ENCODE peak calls at places on chromosome 17, in eight cellular contexts. S is breast epithelium, N is ovary, E is prostate gland, U is gastrocnemius medialis, I is IMR-90, M is suprapubic skin, O is sigmoid colon. A is an unnamed sample. For H3K4me1, the result is how much of the 10 kb centered on the place peaks cover.

GRCh38 chr17:42185497-42185860 is 227 bp upstream of the HCRT start:
- DNase-seq in S (no peak), N (no peak), E (no peak), U (no peak), I (no peak), M (no peak), O (no peak), A (no peak)

GRCh38 chr17:36721560-36722120 is 120.3 kb downstream of the MRM1 start:
- DNase-seq in S (no peak), N (no peak), E (no peak), U (no peak), I (peak), M (no peak), O (no peak), A (no peak)

GRCh38 chr17:38617074-38617860 is 11.5 kb upstream of the SRCIN1 start:
- DNase-seq in S (no peak), N (no peak), E (no peak), U (no peak), I (no peak), M (no peak), O (peak), A (no peak)

GRCh38 chr17:51044964-51045363 is 75.7 kb downstream of the SPAG9 start:
- DNase-seq in S (no peak), N (no peak), E (no peak), U (no peak), I (no peak), M (no peak), O (no peak), A (no peak)

GRCh38 chr17:12410721-12411120 is 255.0 kb upstream of the MYOCD start:
- DNase-seq in S (no peak), N (no peak), E (no peak), U (no peak), I (no peak), M (no peak), O (no peak), A (no peak)

GRCh38 chr17:51035436-51035835 is 85.2 kb downstream of the SPAG9 start:
- DNase-seq in S (no peak), N (no peak), E (no peak), U (no peak), I (peak), M (no peak), O (no peak), A (no peak)

GRCh38 chr17:59223813-59224212 is 3.5 kb downstream of the GDPD1 start:
- DNase-seq in S (no peak), N (no peak), E (no peak), U (no peak), I (no peak), M (no peak), O (no peak), A (no peak)

GRCh38 chr17:282000-282911 is 70.4 kb downstream of the RPH3AL start:
- DNase-seq in S (peak), N (peak), E (no peak), U (no peak), I (no peak), M (peak), O (peak), A (peak)

GRCh38 chr17:44159519-44160210 is 10.8 kb upstream of the ASB16 start:
- DNase-seq in S (no peak), N (no peak), E (no peak), U (no peak), I (peak), M (no peak), O (no peak), A (no peak)

GRCh38 chr17:39738568-39738901 is 797 bp downstream of the GRB7 start:
- DNase-seq in S (peak), N (no peak), E (peak), U (no peak), I (no peak), M (no peak), O (no peak), A (no peak)

GRCh38 chr17:40472733-40473452 is 28.5 kb downstream of the TNS4 start:
- DNase-seq in S (no peak), N (peak), E (no peak), U (no peak), I (peak), M (no peak), O (no peak), A (no peak)

GRCh38 chr17:52986056-52986662 is 827.6 kb upstream of the CA10 start:
- DNase-seq in S (no peak), N (no peak), E (no peak), U (no peak), I (no peak), M (no peak), O (no peak), A (no peak)

GRCh38 chr17:8698142-8699050 is 46.2 kb downstream of the CCDC42 start:
- DNase-seq in S (peak), N (peak), E (peak), U (no peak), I (peak), M (no peak), O (peak), A (peak)

GRCh38 chr17:37092041-37092440 is 143.3 kb downstream of the AATF start:
- DNase-seq in S (no peak), N (no peak), E (no peak), U (no peak), I (no peak), M (no peak), O (no peak), A (no peak)

GRCh38 chr17:14209215-14209614 is 27.4 kb downstream of the CDRT15 start:
- DNase-seq in S (no peak), N (no peak), E (no peak), U (peak), I (peak), M (no peak), O (no peak), A (no peak)

GRCh38 chr17:44769647-44770084 is 10.9 kb downstream of the ADAM11 start:
- DNase-seq in S (no peak), N (no peak), E (no peak), U (no peak), I (no peak), M (no peak), O (no peak), A (no peak)

GRCh38 chr17:29289852-29290251 is 4.1 kb downstream of the NUFIP2 start:
- DNase-seq in S (no peak), N (no peak), E (no peak), U (no peak), I (no peak), M (no peak), O (no peak), A (no peak)
- H3K4me1 ChIP-seq in S (under half), N (under half), E (under half), U (under half), I (under half), M (half or more), O (under half), A (under half)

GRCh38 chr17:61464121-61464905 is 12.1 kb downstream of the TBX4 start:
- DNase-seq in S (no peak), N (no peak), E (no peak), U (no peak), I (no peak), M (peak), O (peak), A (no peak)

GRCh38 chr17:61461967-61462733 is 9.9 kb downstream of the TBX4 start:
- DNase-seq in S (no peak), N (no peak), E (no peak), U (no peak), I (no peak), M (peak), O (peak), A (no peak)

GRCh38 chr17:61461586-61461966 is 9.4 kb downstream of the TBX4 start:
- DNase-seq in S (no peak), N (no peak), E (no peak), U (no peak), I (no peak), M (peak), O (peak), A (no peak)

GRCh38 chr17:61462734-61463067 is 10.5 kb downstream of the TBX4 start:
- DNase-seq in S (no peak), N (no peak), E (no peak), U (no peak), I (no peak), M (no peak), O (peak), A (no peak)

DNA sequence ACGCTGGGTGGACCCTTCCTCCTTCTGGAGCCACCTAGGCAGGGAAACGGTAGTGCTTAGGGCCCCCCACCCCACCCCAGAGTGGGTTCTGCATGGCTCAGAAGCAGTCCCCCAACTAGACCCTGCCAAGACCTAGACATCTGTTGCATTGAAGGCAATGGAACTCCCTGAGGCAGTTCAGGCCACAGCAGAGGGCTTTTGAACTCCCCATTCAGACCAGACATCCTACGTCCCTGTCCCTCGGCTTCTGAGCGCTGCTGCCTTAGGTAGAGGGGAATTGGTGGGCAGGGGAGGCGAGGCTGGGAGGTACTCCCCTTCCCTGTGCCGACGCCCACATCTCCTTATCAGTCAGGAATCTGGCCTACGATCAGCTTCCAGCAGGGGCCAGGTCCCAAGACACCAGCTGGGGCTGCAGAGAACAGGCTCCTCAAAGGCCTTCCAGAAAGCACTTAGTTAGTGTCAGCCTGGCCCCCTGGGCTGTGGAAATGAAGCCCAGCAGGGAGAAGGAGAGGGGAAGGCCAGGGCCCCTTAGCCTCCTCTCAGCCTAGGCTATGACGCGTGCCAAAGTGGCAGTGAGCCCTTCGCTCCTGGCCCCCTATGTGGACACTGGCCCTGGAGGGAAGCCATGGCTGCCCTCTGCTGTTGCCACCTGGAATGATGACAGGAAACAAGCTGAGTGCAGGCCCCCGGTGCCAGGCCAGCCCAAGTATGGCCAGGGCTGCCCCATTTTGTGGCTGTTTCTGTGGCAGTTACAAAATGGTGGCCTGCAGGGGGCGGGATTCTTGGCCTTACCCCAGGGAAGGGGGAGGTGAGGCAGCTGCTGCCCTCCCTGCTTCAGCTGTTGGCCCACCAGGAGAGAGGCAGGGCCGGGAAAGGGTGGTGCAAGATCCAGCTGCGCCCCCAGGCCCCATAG is 11.1 kb downstream of the TBX4 start:
- DNase-seq in S (no peak), N (no peak), E (no peak), U (no peak), I (no peak), M (peak), O (peak), A (no peak)
- H3K27ac ChIP-seq in S (no peak), N (no peak), E (no peak), U (no peak), I (no peak), M (no peak), O (no peak), A (no peak)

GRCh38 chr17:82205720-82206508 is 6.7 kb downstream of the CCDC57 start:
- DNase-seq in S (peak), N (peak), E (peak), U (peak), I (peak), M (peak), O (peak), A (peak)
- TF ChIP-seq POLR2A in S (no peak), N (peak), E (no peak), U (no peak), I (no peak), M (no peak), O (peak), A (no peak)

DNA sequence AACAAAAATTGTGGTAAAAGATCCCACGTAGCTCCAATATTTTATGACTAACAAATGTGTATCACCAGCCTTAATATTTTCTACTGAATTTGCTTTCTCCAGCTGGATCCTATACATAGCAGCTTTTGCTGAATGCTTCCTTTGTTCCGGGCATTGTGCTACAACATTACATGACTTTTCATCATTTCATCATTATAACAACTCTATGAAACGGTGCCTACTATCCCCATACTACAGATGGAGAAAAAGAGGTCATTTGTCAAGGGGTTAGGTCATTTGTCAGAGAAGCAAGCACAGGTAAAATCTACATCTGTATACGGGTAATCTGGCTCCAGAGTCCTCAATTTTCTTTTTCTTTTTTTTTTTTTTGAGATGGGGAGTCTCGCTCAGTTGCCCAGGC is 74.3 kb downstream of the KANSL1 start:
- DNase-seq in S (no peak), N (no peak), E (no peak), U (no peak), I (no peak), M (no peak), O (no peak), A (no peak)
- H3K4me1 ChIP-seq in S (under half), N (under half), E (under half), U (half or more), I (under half), M (half or more), O (under half), A (under half)

DNA sequence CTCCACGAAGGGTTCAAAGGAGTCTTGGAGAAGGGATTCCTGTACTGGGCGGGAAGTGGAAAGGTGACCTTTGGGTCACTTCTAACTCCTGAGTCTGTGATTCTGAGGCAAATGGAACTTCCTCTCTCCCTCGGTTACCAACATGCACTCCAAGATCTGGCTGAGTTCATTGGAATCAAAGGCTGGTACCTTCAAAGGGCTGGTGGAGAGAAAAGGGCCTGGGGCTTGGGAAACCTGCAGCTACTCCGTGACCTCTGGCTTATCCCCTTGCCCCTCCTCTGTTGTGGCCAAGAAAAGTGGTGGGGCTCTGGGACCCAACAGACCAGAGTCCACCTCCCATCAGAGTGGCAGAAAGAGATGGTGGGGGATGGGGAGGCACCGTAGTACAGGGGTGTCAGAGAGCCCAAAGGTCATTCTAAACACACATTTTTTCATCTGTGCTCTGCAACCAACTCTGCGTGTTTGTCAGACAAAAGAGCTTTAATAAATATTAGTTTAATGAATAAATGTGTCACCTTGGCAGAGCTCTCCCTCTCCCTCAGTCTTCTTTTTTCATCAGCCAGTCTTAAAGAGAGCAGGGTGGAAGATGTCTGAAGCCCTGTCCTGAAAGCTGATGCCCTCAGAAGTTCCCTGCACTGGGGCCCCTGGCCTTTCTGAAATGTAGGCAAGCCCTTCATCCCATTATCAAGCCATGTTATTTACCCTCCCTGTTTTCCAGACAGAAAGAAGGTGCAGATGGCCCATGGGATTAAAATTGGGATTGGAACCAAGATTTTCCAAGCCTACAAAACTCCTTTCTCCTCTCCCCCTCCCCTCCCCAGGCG is 227.4 kb downstream of the CCDC182 start:
- DNase-seq in S (no peak), N (no peak), E (no peak), U (no peak), I (no peak), M (no peak), O (no peak), A (no peak)
- H3K27ac ChIP-seq in S (no peak), N (no peak), E (no peak), U (peak), I (no peak), M (no peak), O (no peak), A (no peak)

GRCh38 chr17:17750881-17751280 is 69.6 kb downstream of the RAI1 start:
- DNase-seq in S (no peak), N (no peak), E (no peak), U (no peak), I (no peak), M (no peak), O (no peak), A (no peak)

GRCh38 chr17:17749921-17750320 is 68.7 kb downstream of the RAI1 start:
- DNase-seq in S (no peak), N (peak), E (no peak), U (no peak), I (peak), M (no peak), O (no peak), A (no peak)

GRCh38 chr17:17752822-17753448 is 71.7 kb downstream of the RAI1 start:
- DNase-seq in S (no peak), N (no peak), E (no peak), U (no peak), I (no peak), M (no peak), O (no peak), A (no peak)

GRCh38 chr17:17751489-17751995 is 70.3 kb downstream of the RAI1 start:
- DNase-seq in S (no peak), N (no peak), E (no peak), U (no peak), I (no peak), M (no peak), O (no peak), A (no peak)

GRCh38 chr17:17751996-17752821 is 71.0 kb downstream of the RAI1 start:
- DNase-seq in S (peak), N (peak), E (peak), U (peak), I (peak), M (peak), O (peak), A (peak)
- TF ChIP-seq POLR2A in S (peak), N (no peak), E (no peak), U (peak), I (no peak), M (no peak), O (no peak), A (no peak)

GRCh38 chr17:81118308-81119221 is 46.7 kb upstream of the PVALEF start:
- DNase-seq in S (no peak), N (no peak), E (no peak), U (no peak), I (no peak), M (no peak), O (no peak), A (no peak)
- H3K4me1 ChIP-seq in S (under half), N (under half), E (under half), U (under half), I (under half), M (under half), O (under half), A (under half)

GRCh38 chr17:76529643-76530488 is 7.6 kb downstream of the CYGB start:
- DNase-seq in S (peak), N (peak), E (no peak), U (peak), I (peak), M (peak), O (peak), A (peak)

GRCh38 chr17:76532072-76532651 is 5.3 kb downstream of the CYGB start:
- DNase-seq in S (no peak), N (no peak), E (no peak), U (no peak), I (peak), M (no peak), O (no peak), A (no peak)

GRCh38 chr17:76530489-76530814 is 7.1 kb downstream of the CYGB start:
- DNase-seq in S (no peak), N (no peak), E (no peak), U (no peak), I (no peak), M (no peak), O (no peak), A (no peak)

GRCh38 chr17:76530826-76531500 is 6.5 kb downstream of the CYGB start:
- DNase-seq in S (no peak), N (no peak), E (no peak), U (no peak), I (no peak), M (no peak), O (no peak), A (peak)

GRCh38 chr17:76531501-76532038 is 5.9 kb downstream of the CYGB start:
- DNase-seq in S (no peak), N (no peak), E (no peak), U (no peak), I (no peak), M (no peak), O (no peak), A (no peak)
- H3K27ac ChIP-seq in S (peak), N (peak), E (peak), U (peak), I (peak), M (peak), O (peak), A (peak)